ENCODE peak calls at places on chromosomes 1 and 21, in five cellular contexts. V is uterus, E is adrenal gland, C is Peyer's patch, H is IMR-90. R is an unnamed sample.

GRCh38 chr1:156898151-156898550 is 4.6 kb downstream of the PEAR1 start:
- DNase-seq in V (peak; percentile 47), E (peak; percentile 59), C (no peak), H (peak; percentile 72), R (no peak)

GRCh38 chr1:103194060-103194459 is 85.7 kb upstream of the COL11A1 start:
- DNase-seq in V (no peak), E (no peak), C (no peak), H (peak; percentile 5), R (no peak)

GRCh38 chr21:33064623-33064996 is 5.3 kb upstream of the OLIG1 start:
- DNase-seq in V (no peak), E (no peak), C (no peak), H (no peak), R (no peak)

GRCh38 chr1:13728104-13728503 is 28.1 kb downstream of the PRDM2 start:
- DNase-seq in V (no peak), E (no peak), C (no peak), H (no peak), R (no peak)

GRCh38 chr1:56411484-56412180 is 167.7 kb downstream of the PLPP3 start:
- DNase-seq in V (no peak), E (peak; percentile 31), C (no peak), H (no peak), R (no peak)

GRCh38 chr21:16353764-16354163 is 624.0 kb downstream of the USP25 start:
- DNase-seq in V (no peak), E (no peak), C (no peak), H (no peak), R (no peak)

GRCh38 chr1:225631041-225631663 is 21.8 kb downstream of the ENAH start:
- DNase-seq in V (no peak), E (no peak), C (no peak), H (no peak), R (no peak)

GRCh38 chr1:52925571-52926005 is 1.5 kb upstream of the SCP2 start:
- DNase-seq in V (no peak), E (peak; percentile 68), C (no peak), H (no peak), R (peak; percentile 59)

GRCh38 chr1:191096405-191096804 is 618.7 kb upstream of the BRINP3 start:
- DNase-seq in V (no peak), E (no peak), C (no peak), H (no peak), R (no peak)

GRCh38 chr1:156705918-156706646 is 699 bp upstream of the CRABP2 start:
- DNase-seq in V (peak; percentile 81), E (peak; percentile 62), C (peak; percentile 65), H (peak; percentile 34), R (peak; percentile 81)

GRCh38 chr1:241473026-241473425 is 46.5 kb downstream of the FH start:
- DNase-seq in V (no peak), E (no peak), C (no peak), H (no peak), R (no peak)

GRCh38 chr21:26686705-26687104 is 113.6 kb upstream of the CYYR1 start:
- DNase-seq in V (no peak), E (no peak), C (no peak), H (no peak), R (no peak)

GRCh38 chr1:186374313-186375151 is 521 bp downstream of the TPR start:
- DNase-seq in V (no peak), E (peak; percentile 51), C (no peak), H (peak; percentile 25), R (peak; percentile 21)

GRCh38 chr1:89407355-89407754 is 43.5 kb downstream of the GBP6 start:
- DNase-seq in V (no peak), E (peak; percentile 18), C (no peak), H (peak; percentile 3), R (no peak)

GRCh38 chr1:212700892-212701819 is 1.5 kb upstream of the BATF3 start:
- DNase-seq in V (peak; percentile 58), E (peak; percentile 69), C (peak; percentile 42), H (peak; percentile 62), R (peak; percentile 61)

GRCh38 chr1:204289280-204289679 is 70.4 kb downstream of the PLEKHA6 start:
- DNase-seq in V (no peak), E (no peak), C (no peak), H (no peak), R (no peak)

GRCh38 chr21:34279285-34279684 is 84.5 kb upstream of the KCNE2 start:
- DNase-seq in V (no peak), E (no peak), C (no peak), H (no peak), R (no peak)

GRCh38 chr1:208261874-208262273 is 17.7 kb upstream of the PLXNA2 start:
- DNase-seq in V (no peak), E (no peak), C (no peak), H (no peak), R (no peak)

GRCh38 chr1:167052389-167052788 is 37.8 kb downstream of the GPA33 start:
- DNase-seq in V (no peak), E (no peak), C (no peak), H (no peak), R (no peak)

GRCh38 chr1:167683641-167684502 is 37.9 kb upstream of the MPZL1 start:
- DNase-seq in V (no peak), E (no peak), C (no peak), H (peak; percentile 41), R (no peak)

GRCh38 chr1:31726715-31727114 is 22.9 kb upstream of the COL16A1 start:
- DNase-seq in V (no peak), E (no peak), C (no peak), H (no peak), R (no peak)

GRCh38 chr21:44304041-44304738 is 4.3 kb downstream of the PFKL start:
- DNase-seq in V (no peak), E (no peak), C (no peak), H (no peak), R (no peak)

GRCh38 chr1:172670791-172671190 is 11.9 kb downstream of the FASLG start:
- DNase-seq in V (no peak), E (no peak), C (no peak), H (no peak), R (no peak)

GRCh38 chr1:53657891-53658396 is 81.0 kb downstream of the GLIS1 start:
- DNase-seq in V (no peak), E (no peak), C (no peak), H (no peak), R (no peak)

GRCh38 chr1:112614460-112615065 is 4.4 kb downstream of the ST7L start:
- DNase-seq in V (no peak), E (peak; percentile 29), C (no peak), H (peak; percentile 64), R (no peak)

GRCh38 chr1:32464716-32465540 is at the start of gene ZBTB8B:
- DNase-seq in V (peak; percentile 77), E (peak; percentile 75), C (no peak), H (peak; percentile 41), R (peak; percentile 93)

GRCh38 chr1:21622466-21623315 is 46.5 kb downstream of the RAP1GAP start:
- DNase-seq in V (no peak), E (no peak), C (no peak), H (no peak), R (peak; percentile 45)

GRCh38 chr1:164823486-164824279 is 264.7 kb downstream of the PBX1 start:
- DNase-seq in V (peak; percentile 71), E (peak; percentile 24), C (no peak), H (peak; percentile 79), R (no peak)

GRCh38 chr1:159441360-159441759 is 1.8 kb downstream of the OR10J1 start:
- DNase-seq in V (no peak), E (no peak), C (no peak), H (no peak), R (no peak)

GRCh38 chr1:240496941-240497340 is 115.0 kb downstream of the GREM2 start:
- DNase-seq in V (no peak), E (no peak), C (no peak), H (no peak), R (no peak)

GRCh38 chr1:47693115-47693514 is 255.3 kb downstream of the FOXD2 start:
- DNase-seq in V (no peak), E (no peak), C (no peak), H (no peak), R (no peak)

GRCh38 chr1:25700124-25700523 is 83.5 kb downstream of the MAN1C1 start:
- DNase-seq in V (peak; percentile 83), E (peak; percentile 57), C (no peak), H (peak; percentile 75), R (peak; percentile 73)

GRCh38 chr1:25699501-25700089 is 83.0 kb downstream of the MAN1C1 start:
- DNase-seq in V (peak; percentile 36), E (no peak), C (no peak), H (no peak), R (no peak)

GRCh38 chr1:25702101-25702775 is 85.6 kb downstream of the MAN1C1 start:
- DNase-seq in V (peak; percentile 39), E (no peak), C (no peak), H (peak; percentile 57), R (no peak)

GRCh38 chr1:25701030-25701785 is 84.6 kb downstream of the MAN1C1 start:
- DNase-seq in V (no peak), E (no peak), C (no peak), H (no peak), R (no peak)

DNA sequence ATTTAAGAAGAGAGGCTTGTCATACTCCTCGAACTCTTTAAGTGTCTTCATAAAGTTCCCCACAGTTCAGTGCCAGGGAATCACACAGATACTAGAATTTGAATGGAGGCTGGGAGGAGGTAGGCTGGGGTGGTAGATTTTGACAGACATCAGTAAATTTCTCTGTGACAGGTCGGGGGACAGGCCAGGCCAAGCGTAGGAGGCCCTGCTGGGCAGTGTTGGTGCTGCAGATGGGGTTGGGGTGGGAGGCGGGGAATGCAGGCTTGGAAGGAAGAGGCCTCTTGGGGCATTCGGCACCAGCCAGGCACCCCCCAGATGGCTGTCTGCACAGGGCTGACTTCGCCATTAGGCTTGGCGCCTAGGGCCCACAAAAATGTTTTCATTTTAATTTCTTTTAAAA is 84.0 kb downstream of the MAN1C1 start:
- DNase-seq in V (peak; percentile 35), E (no peak), C (no peak), H (no peak), R (no peak)
- H3K4me3 ChIP-seq in V (no peak overlapping the region), E (no peak overlapping the region), C (no peak overlapping the region), H (no peak overlapping the region), R (no peak overlapping the region)

GRCh38 chr1:61080408-61081134 is 1.8 kb upstream of the NFIA start:
- DNase-seq in V (no peak), E (no peak), C (no peak), H (no peak), R (no peak)
- H3K27me3 ChIP-seq in V (no peaks in the 10 kb centered on the region), E (no peaks in the 10 kb centered on the region), C (no peaks in the 10 kb centered on the region), H (no peaks in the 10 kb centered on the region), R (no peaks in the 10 kb centered on the region)

DNA sequence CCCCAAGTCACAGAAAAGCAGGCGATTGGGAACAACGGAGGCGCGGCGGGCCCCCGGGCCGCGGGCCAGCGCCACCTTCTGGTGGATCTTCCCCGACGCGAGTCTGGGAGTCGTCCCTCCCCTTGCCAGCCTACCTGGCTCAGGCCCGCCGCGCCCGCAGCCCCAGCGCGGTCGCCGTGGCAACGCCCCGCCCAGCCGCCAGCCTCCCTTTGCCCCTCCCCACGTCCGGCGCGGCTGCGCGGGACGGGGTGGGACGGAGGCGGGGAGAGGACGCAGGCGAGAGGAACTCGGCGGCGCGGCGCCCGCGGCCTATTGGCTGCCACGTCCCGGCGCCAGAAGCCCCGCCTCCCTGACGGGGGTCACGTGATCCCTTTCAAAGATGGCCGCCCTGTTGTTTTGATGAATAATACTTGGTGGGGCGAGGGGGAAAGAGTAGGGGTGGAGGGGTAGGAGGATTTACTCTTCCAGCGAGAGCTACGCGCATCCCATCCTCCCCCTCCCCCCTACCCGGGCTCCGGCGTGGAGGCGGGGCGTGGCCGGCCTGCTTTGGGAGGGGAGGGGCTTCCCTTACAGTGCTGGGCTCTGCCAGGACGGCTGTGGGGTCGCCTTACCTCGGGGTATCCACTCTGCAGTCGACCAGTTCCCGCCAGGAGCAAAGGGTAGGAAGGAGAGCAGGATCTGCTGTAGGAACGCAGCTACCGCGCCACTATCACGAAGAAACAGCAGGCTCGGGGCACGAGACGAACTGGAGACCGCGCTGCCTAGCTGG is at the start of gene UBE4B:
- DNase-seq in V (peak; percentile 98), E (peak; percentile 99), C (peak; percentile 98), H (peak; percentile 97), R (peak; percentile 98)
- TF ChIP-seq POLR2A in V (peak; percentile 55), E (no peak), C (peak; percentile 41), H (no peak), R (no peak)

GRCh38 chr1:230231739-230232075 is 164.7 kb downstream of the GALNT2 start:
- DNase-seq in V (no peak), E (peak; percentile 64), C (peak; percentile 33), H (peak; percentile 60), R (peak; percentile 74)
- H3K4me3 ChIP-seq in V (no peak overlapping the region), E (no peak overlapping the region), C (no peak overlapping the region), H (no peak overlapping the region), R (no peak overlapping the region)